ENCODE peak calls at places on chromosome 15, in nine cellular contexts. P, S, Z, D, G, E, K, B and X are unnamed samples.

GRCh38 chr15:22949074-22949547 is 31.1 kb downstream of the CYFIP1 start:
- DNase-seq in P (no peak), S (peak), Z (peak), D (peak), G (no peak), E (peak), K (peak), B (peak), X (peak)

GRCh38 chr15:52171807-52172206 is 19.4 kb downstream of the GNB5 start:
- DNase-seq in P (no peak), S (no peak), Z (no peak), D (no peak), G (no peak), E (no peak), K (no peak), B (no peak), X (no peak)

GRCh38 chr15:36579792-36580431 is 486 bp downstream of the CDIN1 start:
- DNase-seq in P (no peak), S (no peak), Z (peak), D (peak), G (no peak), E (no peak), K (peak), B (no peak), X (no peak)

GRCh38 chr15:80591938-80592825 is 102.9 kb upstream of the ABHD17C start:
- DNase-seq in P (no peak), S (no peak), Z (no peak), D (no peak), G (no peak), E (no peak), K (peak), B (no peak), X (no peak)

GRCh38 chr15:65071381-65071811 is 3.6 kb upstream of the RASL12 start:
- DNase-seq in P (no peak), S (no peak), Z (peak), D (no peak), G (no peak), E (no peak), K (peak), B (no peak), X (peak)

GRCh38 chr15:74171965-74172541 is 1.5 kb upstream of the ISLR start:
- DNase-seq in P (no peak), S (no peak), Z (peak), D (no peak), G (no peak), E (no peak), K (peak), B (no peak), X (no peak)

GRCh38 chr15:69410290-69410874 is 3.8 kb upstream of the KIF23 start:
- DNase-seq in P (no peak), S (peak), Z (no peak), D (no peak), G (no peak), E (peak), K (no peak), B (peak), X (no peak)

GRCh38 chr15:88393719-88394519 is 73.3 kb downstream of the MRPL46 start:
- DNase-seq in P (no peak), S (no peak), Z (no peak), D (no peak), G (no peak), E (no peak), K (no peak), B (no peak), X (no peak)

GRCh38 chr15:79474252-79474651 is 42.1 kb downstream of the MINAR1 start:
- DNase-seq in P (no peak), S (no peak), Z (no peak), D (no peak), G (no peak), E (no peak), K (no peak), B (no peak), X (no peak)

GRCh38 chr15:78872155-78872971 is at the start of gene MORF4L1:
- DNase-seq in P (peak), S (peak), Z (peak), D (peak), G (peak), E (peak), K (peak), B (peak), X (peak)

GRCh38 chr15:88752956-88753355 is 50.3 kb upstream of the ACAN start:
- DNase-seq in P (peak), S (no peak), Z (no peak), D (no peak), G (no peak), E (no peak), K (no peak), B (no peak), X (no peak)

GRCh38 chr15:38864827-38865604 is 300.4 kb upstream of the RASGRP1 start:
- DNase-seq in P (no peak), S (no peak), Z (peak), D (no peak), G (no peak), E (no peak), K (peak), B (no peak), X (peak)

GRCh38 chr15:25188551-25189101 is 233.8 kb downstream of the SNRPN start:
- DNase-seq in P (no peak), S (no peak), Z (peak), D (peak), G (no peak), E (no peak), K (no peak), B (no peak), X (no peak)

GRCh38 chr15:62390793-62391543 is 225.9 kb upstream of the C2CD4B start:
- DNase-seq in P (no peak), S (peak), Z (peak), D (peak), G (peak), E (peak), K (peak), B (peak), X (no peak)

GRCh38 chr15:69609776-69610175 is 157.2 kb downstream of the RPLP1 start:
- DNase-seq in P (no peak), S (no peak), Z (no peak), D (no peak), G (no peak), E (no peak), K (no peak), B (no peak), X (no peak)

GRCh38 chr15:48928877-48929538 is 34.7 kb downstream of the SHC4 start:
- DNase-seq in P (no peak), S (peak), Z (no peak), D (no peak), G (no peak), E (no peak), K (no peak), B (no peak), X (no peak)
- H3K4me3 ChIP-seq in P (no peak), S (no peak), Z (no peak), D (no peak), G (no peak), E (no peak), K (no peak), B (no peak), X (no peak)

GRCh38 chr15:92812271-92812670 is 87.9 kb upstream of the CHD2 start:
- DNase-seq in P (no peak), S (no peak), Z (no peak), D (no peak), G (no peak), E (no peak), K (no peak), B (no peak), X (no peak)
- H3K4me3 ChIP-seq in P (no peak), S (no peak), Z (no peak), D (no peak), G (no peak), E (no peak), K (no peak), B (no peak), X (no peak)

GRCh38 chr15:58923284-58923683 is 10.2 kb downstream of the SLTM start:
- DNase-seq in P (no peak), S (no peak), Z (no peak), D (no peak), G (no peak), E (no peak), K (no peak), B (no peak), X (no peak)

GRCh38 chr15:58923696-58924300 is 9.7 kb downstream of the SLTM start:
- DNase-seq in P (no peak), S (no peak), Z (peak), D (no peak), G (no peak), E (no peak), K (no peak), B (no peak), X (no peak)

GRCh38 chr15:58926823-58927222 is 6.7 kb downstream of the SLTM start:
- DNase-seq in P (no peak), S (no peak), Z (no peak), D (no peak), G (no peak), E (no peak), K (no peak), B (no peak), X (no peak)

GRCh38 chr15:58921267-58921666 is 12.2 kb downstream of the SLTM start:
- DNase-seq in P (no peak), S (no peak), Z (no peak), D (no peak), G (no peak), E (no peak), K (no peak), B (no peak), X (no peak)

DNA sequence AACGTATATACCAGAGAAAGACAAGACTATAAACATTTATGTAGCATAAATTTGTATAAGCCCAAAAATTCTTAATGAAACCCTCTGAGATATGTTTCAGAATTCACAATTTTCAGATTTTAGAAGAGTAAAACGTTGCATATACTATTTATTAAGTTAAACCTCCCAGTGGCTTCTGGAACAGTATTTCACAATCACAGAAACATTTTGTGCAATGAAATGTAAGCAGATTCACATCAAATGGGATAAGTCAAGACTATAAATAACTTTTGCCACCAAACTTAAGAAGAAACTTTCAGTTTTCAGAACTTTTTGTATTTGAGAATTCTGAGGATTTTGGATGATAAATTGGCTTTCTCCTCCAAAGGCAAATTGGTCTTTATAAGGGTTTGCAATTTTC is 9.2 kb downstream of the SLTM start:
- DNase-seq in P (no peak), S (peak), Z (no peak), D (no peak), G (no peak), E (no peak), K (no peak), B (no peak), X (no peak)
- H3K4me3 ChIP-seq in P (peak), S (no peak), Z (no peak), D (no peak), G (no peak), E (no peak), K (no peak), B (no peak), X (no peak)

DNA sequence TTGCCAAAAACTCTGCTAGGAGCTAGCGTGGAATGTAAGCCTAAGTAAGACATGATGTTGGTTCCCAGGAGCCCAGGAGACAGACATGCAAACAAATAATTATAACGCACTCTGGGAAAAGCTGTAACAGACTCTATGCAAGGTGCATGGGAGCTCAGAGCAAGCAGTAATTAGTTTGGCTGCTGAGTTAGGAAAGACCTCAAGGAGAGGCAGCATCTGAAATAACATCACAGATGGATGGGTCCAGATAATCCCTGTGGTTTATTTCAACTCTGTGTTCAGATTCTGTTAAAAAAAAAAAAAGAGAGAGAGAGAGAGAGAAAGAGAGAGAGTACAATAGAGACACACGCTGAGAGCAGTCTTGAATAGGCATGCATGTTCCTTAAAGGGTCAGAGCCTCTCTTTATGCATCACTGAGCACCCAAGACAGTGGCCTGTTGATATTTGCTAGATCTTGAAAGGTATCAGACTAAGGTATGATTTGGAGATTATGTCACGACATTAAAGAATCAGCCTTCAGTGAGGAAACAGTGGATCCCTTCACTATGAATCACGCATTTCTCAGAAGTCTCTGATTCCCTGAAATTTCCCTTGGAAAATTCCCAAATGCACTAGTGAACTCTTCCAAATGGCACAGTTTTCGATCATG is 124.4 kb upstream of the LIPC start:
- DNase-seq in P (no peak), S (no peak), Z (no peak), D (no peak), G (no peak), E (peak), K (no peak), B (peak), X (no peak)
- H3K4me3 ChIP-seq in P (no peak), S (no peak), Z (no peak), D (no peak), G (no peak), E (no peak), K (no peak), B (no peak), X (no peak)

GRCh38 chr15:29969587-29970401 is 113.0 kb upstream of the GOLGA8J start:
- DNase-seq in P (no peak), S (no peak), Z (no peak), D (no peak), G (no peak), E (no peak), K (no peak), B (no peak), X (no peak)

GRCh38 chr15:29970402-29970695 is 112.4 kb upstream of the GOLGA8J start:
- DNase-seq in P (no peak), S (no peak), Z (no peak), D (no peak), G (no peak), E (no peak), K (no peak), B (no peak), X (no peak)

GRCh38 chr15:29962404-29962803 is 120.4 kb upstream of the GOLGA8J start:
- DNase-seq in P (no peak), S (no peak), Z (no peak), D (no peak), G (no peak), E (peak), K (no peak), B (peak), X (no peak)

GRCh38 chr15:29972051-29972450 is 110.7 kb upstream of the GOLGA8J start:
- DNase-seq in P (no peak), S (no peak), Z (no peak), D (no peak), G (no peak), E (no peak), K (no peak), B (no peak), X (no peak)

GRCh38 chr15:29968099-29968892 is 114.5 kb upstream of the GOLGA8J start:
- DNase-seq in P (no peak), S (no peak), Z (peak), D (peak), G (no peak), E (peak), K (no peak), B (peak), X (no peak)
- H3K4me3 ChIP-seq in P (peak), S (no peak), Z (peak), D (peak), G (no peak), E (peak), K (peak), B (peak), X (peak)